ENCODE peak calls at places on chromosomes 4 and X, in seven cellular contexts. One of them, this sample, is unnamed.

GRCh38 chr4:147822128-147822527 is 90.2 kb downstream of the ARHGAP10 start:
- DNase-seq in ovary: peak
- DNase-seq in A549: peak
- DNase-seq in esophagus muscularis mucosa: peak
- DNase-seq in H1: no peak
- DNase-seq in tibial nerve: peak
- DNase-seq in SK-N-SH: no peak
- DNase-seq in this sample: peak

GRCh38 chr4:143251348-143251747 is 66.6 kb downstream of the USP38 start:
- DNase-seq in tibial nerve: no peak
- DNase-seq in esophagus muscularis mucosa: no peak
- DNase-seq in ovary: no peak
- DNase-seq in A549: no peak
- DNase-seq in H1: no peak
- DNase-seq in SK-N-SH: no peak
- DNase-seq in this sample: no peak

GRCh38 chrX:7926501-7926900 is 712 bp downstream of the PNPLA4 start:
- DNase-seq in ovary: no peak
- DNase-seq in esophagus muscularis mucosa: no peak
- DNase-seq in A549: no peak
- DNase-seq in tibial nerve: no peak
- DNase-seq in SK-N-SH: no peak
- DNase-seq in H1: no peak
- DNase-seq in this sample: no peak

GRCh38 chrX:10041383-10041782 is 74.2 kb downstream of the CLDN34 start:
- DNase-seq in SK-N-SH: no peak
- DNase-seq in ovary: no peak
- DNase-seq in tibial nerve: no peak
- DNase-seq in H1: peak
- DNase-seq in esophagus muscularis mucosa: no peak
- DNase-seq in A549: peak
- DNase-seq in this sample: no peak

GRCh38 chr4:170423137-170423536 is 333.4 kb upstream of the AADAT start:
- DNase-seq in A549: no peak
- DNase-seq in SK-N-SH: no peak
- DNase-seq in tibial nerve: no peak
- DNase-seq in esophagus muscularis mucosa: no peak
- DNase-seq in H1: no peak
- DNase-seq in ovary: no peak
- DNase-seq in this sample: no peak

GRCh38 chr4:157048248-157048647 is 27.7 kb upstream of the GLRB start:
- DNase-seq in esophagus muscularis mucosa: no peak
- DNase-seq in tibial nerve: peak
- DNase-seq in SK-N-SH: no peak
- DNase-seq in ovary: no peak
- DNase-seq in A549: no peak
- DNase-seq in H1: no peak
- DNase-seq in this sample: no peak

GRCh38 chr4:113468165-113469022 is 293.1 kb downstream of the CAMK2D start:
- DNase-seq in ovary: peak
- DNase-seq in tibial nerve: peak
- DNase-seq in A549: peak
- DNase-seq in esophagus muscularis mucosa: peak
- DNase-seq in SK-N-SH: peak
- DNase-seq in H1: peak
- DNase-seq in this sample: peak

GRCh38 chrX:120560405-120560841 is 339 bp downstream of the CUL4B start:
- DNase-seq in A549: no peak
- DNase-seq in H1: no peak
- DNase-seq in tibial nerve: no peak
- DNase-seq in SK-N-SH: no peak
- DNase-seq in ovary: no peak
- DNase-seq in esophagus muscularis mucosa: peak
- DNase-seq in this sample: peak

DNA sequence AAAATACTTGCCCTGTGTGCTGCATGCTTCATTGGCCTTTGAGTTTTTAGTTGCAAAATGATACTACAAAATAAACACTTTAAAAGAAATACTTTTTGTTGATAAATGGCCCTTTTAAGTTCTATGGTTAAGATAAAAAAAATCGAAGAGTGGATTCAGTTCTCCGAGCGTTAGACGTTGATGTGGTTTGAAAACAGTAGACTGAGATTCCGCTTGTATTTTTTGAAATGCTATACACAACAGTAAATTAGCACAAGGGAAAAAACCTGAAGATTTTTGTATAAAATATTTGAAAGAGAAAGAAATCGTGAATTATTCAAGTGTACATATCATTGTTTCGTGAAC is 1.4 kb downstream of the BMP2K start:
- DNase-seq in SK-N-SH: no peak
- DNase-seq in tibial nerve: no peak
- DNase-seq in H1: no peak
- DNase-seq in esophagus muscularis mucosa: no peak
- DNase-seq in ovary: no peak
- DNase-seq in A549: no peak
- DNase-seq in this sample: no peak
- H3K27ac ChIP-seq in SK-N-SH: peak
- H3K27ac ChIP-seq in tibial nerve: peak
- H3K27ac ChIP-seq in H1: no peak
- H3K27ac ChIP-seq in esophagus muscularis mucosa: peak
- H3K27ac ChIP-seq in ovary: no peak
- H3K27ac ChIP-seq in A549: no peak
- H3K27ac ChIP-seq in this sample: peak

DNA sequence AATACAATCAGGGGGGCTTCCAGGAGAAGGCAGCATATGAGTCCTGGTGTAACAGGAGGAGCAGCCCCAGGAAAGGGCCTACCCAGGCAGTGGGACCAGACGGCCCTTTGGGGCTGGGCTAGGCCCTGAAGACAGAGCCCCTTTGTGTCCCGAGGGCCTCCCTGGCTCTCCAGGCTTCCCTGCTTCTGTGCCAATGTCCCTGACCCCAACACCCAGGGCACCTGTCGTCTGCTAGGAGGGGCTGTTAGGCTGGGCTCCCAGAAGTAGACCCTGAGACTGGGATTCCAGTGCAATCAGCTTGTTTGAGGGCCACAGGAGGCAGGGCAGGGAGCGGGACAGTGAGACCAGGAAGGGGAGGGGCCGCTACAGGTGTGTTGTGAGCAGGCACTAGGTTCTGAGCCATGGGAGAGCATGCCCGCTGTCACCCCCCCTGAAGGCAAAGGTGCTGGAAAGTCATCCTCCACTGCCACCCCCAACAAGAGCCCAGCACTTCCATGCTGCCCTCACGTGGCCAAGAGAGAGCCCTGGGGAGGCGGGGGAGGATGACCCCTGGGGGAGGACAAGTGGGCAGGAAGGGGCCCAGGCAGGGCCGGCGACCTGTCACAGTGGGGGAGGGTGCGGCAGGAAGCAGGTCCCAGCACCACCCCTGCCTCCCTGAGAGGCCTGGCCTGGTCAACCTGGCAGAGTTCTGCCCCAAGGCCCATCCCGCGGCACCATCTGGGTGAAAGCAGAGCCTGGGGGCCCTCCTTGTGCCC is 64.8 kb downstream of the ADRA2C start:
- DNase-seq in tibial nerve: no peak
- DNase-seq in A549: no peak
- DNase-seq in SK-N-SH: no peak
- DNase-seq in ovary: no peak
- DNase-seq in H1: no peak
- DNase-seq in esophagus muscularis mucosa: no peak
- DNase-seq in this sample: no peak
- TF ChIP-seq EP300 in tibial nerve: no peak
- TF ChIP-seq EP300 in A549: no peak
- TF ChIP-seq EP300 in SK-N-SH: no peak
- TF ChIP-seq EP300 in ovary: no peak
- TF ChIP-seq EP300 in H1: no peak
- TF ChIP-seq EP300 in esophagus muscularis mucosa: no peak
- TF ChIP-seq EP300 in this sample: no peak

GRCh38 chr4:53043900-53044650 is 182.0 kb downstream of the RASL11B start:
- DNase-seq in SK-N-SH: no peak
- DNase-seq in tibial nerve: no peak
- DNase-seq in A549: no peak
- DNase-seq in ovary: no peak
- DNase-seq in H1: no peak
- DNase-seq in esophagus muscularis mucosa: no peak
- DNase-seq in this sample: no peak
- H3K27ac ChIP-seq in SK-N-SH: no peak
- H3K27ac ChIP-seq in tibial nerve: no peak
- H3K27ac ChIP-seq in A549: no peak
- H3K27ac ChIP-seq in ovary: no peak
- H3K27ac ChIP-seq in H1: no peak
- H3K27ac ChIP-seq in esophagus muscularis mucosa: no peak
- H3K27ac ChIP-seq in this sample: no peak

GRCh38 chr4:110172972-110173371 is 25.4 kb downstream of the ELOVL6 start:
- DNase-seq in ovary: no peak
- DNase-seq in A549: no peak
- DNase-seq in esophagus muscularis mucosa: no peak
- DNase-seq in SK-N-SH: no peak
- DNase-seq in H1: no peak
- DNase-seq in tibial nerve: no peak
- DNase-seq in this sample: no peak
- TF ChIP-seq EP300 in ovary: no peak
- TF ChIP-seq EP300 in A549: no peak
- TF ChIP-seq EP300 in esophagus muscularis mucosa: no peak
- TF ChIP-seq EP300 in SK-N-SH: no peak
- TF ChIP-seq EP300 in H1: no peak
- TF ChIP-seq EP300 in tibial nerve: no peak
- TF ChIP-seq EP300 in this sample: no peak

DNA sequence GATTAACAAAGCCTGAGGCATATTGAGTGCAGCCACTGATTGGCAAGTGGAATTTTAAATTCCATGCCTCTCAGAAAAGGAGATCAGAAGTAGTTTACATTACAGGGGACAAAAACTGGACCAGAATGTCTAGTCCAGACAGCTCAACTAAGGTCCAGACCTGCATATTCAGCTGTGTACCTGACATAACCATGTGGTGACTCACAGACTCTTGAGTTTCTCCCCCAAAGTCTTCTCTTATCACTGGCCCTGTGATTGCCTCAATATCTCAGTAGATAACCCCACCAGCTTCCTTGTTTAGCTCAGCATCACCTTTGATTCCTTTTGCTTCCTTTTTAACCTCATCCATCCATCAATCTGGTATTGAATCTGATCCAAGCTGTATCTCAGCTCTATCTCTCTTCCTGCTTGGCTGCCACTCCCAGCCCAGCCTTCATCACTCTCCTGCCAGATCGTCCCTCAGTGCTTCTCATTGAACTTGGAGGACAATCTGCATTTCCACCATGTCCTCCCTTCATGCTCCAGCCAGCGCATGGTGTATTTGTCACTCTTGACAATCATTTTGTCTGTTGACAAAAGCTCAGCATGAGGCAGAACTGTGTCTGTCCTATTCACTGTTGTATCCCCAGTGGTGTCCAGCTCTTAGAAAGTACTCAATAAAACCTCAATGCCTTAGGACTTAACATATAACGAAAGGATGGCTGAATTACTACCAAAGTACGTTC is 27.8 kb upstream of the SLC2A9 start:
- DNase-seq in ovary: no peak
- DNase-seq in A549: no peak
- DNase-seq in SK-N-SH: no peak
- DNase-seq in H1: no peak
- DNase-seq in esophagus muscularis mucosa: no peak
- DNase-seq in tibial nerve: no peak
- DNase-seq in this sample: no peak
- H3K27ac ChIP-seq in ovary: no peak
- H3K27ac ChIP-seq in A549: no peak
- H3K27ac ChIP-seq in SK-N-SH: no peak
- H3K27ac ChIP-seq in H1: no peak
- H3K27ac ChIP-seq in esophagus muscularis mucosa: no peak
- H3K27ac ChIP-seq in tibial nerve: no peak
- H3K27ac ChIP-seq in this sample: no peak

GRCh38 chrX:17553961-17554482 is 179.0 kb downstream of the NHS start:
- DNase-seq in ovary: no peak
- DNase-seq in tibial nerve: no peak
- DNase-seq in H1: no peak
- DNase-seq in A549: no peak
- DNase-seq in SK-N-SH: no peak
- DNase-seq in esophagus muscularis mucosa: no peak
- DNase-seq in this sample: no peak
- TF ChIP-seq EP300 in ovary: no peak
- TF ChIP-seq EP300 in tibial nerve: no peak
- TF ChIP-seq EP300 in H1: no peak
- TF ChIP-seq EP300 in A549: no peak
- TF ChIP-seq EP300 in SK-N-SH: no peak
- TF ChIP-seq EP300 in esophagus muscularis mucosa: no peak
- TF ChIP-seq EP300 in this sample: peak

GRCh38 chr4:165330666-165331065 is 3.2 kb downstream of the MSMO1 start:
- DNase-seq in esophagus muscularis mucosa: no peak
- DNase-seq in tibial nerve: no peak
- DNase-seq in ovary: no peak
- DNase-seq in H1: no peak
- DNase-seq in A549: no peak
- DNase-seq in SK-N-SH: no peak
- DNase-seq in this sample: no peak
- H3K27ac ChIP-seq in esophagus muscularis mucosa: no peak
- H3K27ac ChIP-seq in tibial nerve: no peak
- H3K27ac ChIP-seq in ovary: no peak
- H3K27ac ChIP-seq in H1: no peak
- H3K27ac ChIP-seq in A549: no peak
- H3K27ac ChIP-seq in SK-N-SH: no peak
- H3K27ac ChIP-seq in this sample: no peak

GRCh38 chr4:100593933-100594332 is 76.1 kb upstream of the EMCN start:
- DNase-seq in H1: no peak
- DNase-seq in A549: no peak
- DNase-seq in SK-N-SH: no peak
- DNase-seq in tibial nerve: no peak
- DNase-seq in esophagus muscularis mucosa: no peak
- DNase-seq in ovary: no peak
- DNase-seq in this sample: no peak

GRCh38 chr4:100588076-100588475 is 70.3 kb upstream of the EMCN start:
- DNase-seq in SK-N-SH: no peak
- DNase-seq in H1: no peak
- DNase-seq in ovary: no peak
- DNase-seq in tibial nerve: no peak
- DNase-seq in A549: no peak
- DNase-seq in esophagus muscularis mucosa: no peak
- DNase-seq in this sample: no peak

GRCh38 chr4:100590308-100590707 is 72.5 kb upstream of the EMCN start:
- DNase-seq in tibial nerve: no peak
- DNase-seq in ovary: no peak
- DNase-seq in esophagus muscularis mucosa: no peak
- DNase-seq in A549: no peak
- DNase-seq in H1: no peak
- DNase-seq in SK-N-SH: no peak
- DNase-seq in this sample: no peak

GRCh38 chr4:100591156-100591876 is 73.5 kb upstream of the EMCN start:
- DNase-seq in A549: no peak
- DNase-seq in ovary: peak
- DNase-seq in SK-N-SH: no peak
- DNase-seq in esophagus muscularis mucosa: no peak
- DNase-seq in H1: no peak
- DNase-seq in tibial nerve: no peak
- DNase-seq in this sample: peak
- TF ChIP-seq EP300 in A549: no peak
- TF ChIP-seq EP300 in ovary: no peak
- TF ChIP-seq EP300 in SK-N-SH: no peak
- TF ChIP-seq EP300 in esophagus muscularis mucosa: no peak
- TF ChIP-seq EP300 in H1: no peak
- TF ChIP-seq EP300 in tibial nerve: peak
- TF ChIP-seq EP300 in this sample: no peak

This sample was measured in stomach.